ENCODE peak calls at places on chromosomes 6 and 20, in seven cellular contexts. E, F, S, B, I, Z and C are unnamed samples. For H3K4me1, the result is how much of the 10 kb centered on the place peaks cover.

GRCh38 chr6:7905416-7905815 is 5.2 kb downstream of the TXNDC5 start:
- DNase-seq in E (no peak), S (no peak), I (no peak), Z (no peak), B (peak), F (no peak), C (no peak)

GRCh38 chr6:125714431-125715090 is 34.9 kb upstream of the HEY2 start:
- DNase-seq in E (no peak), F (no peak), B (no peak), S (no peak), Z (no peak), I (no peak), C (no peak)

GRCh38 chr6:144141470-144141869 is 8.8 kb upstream of the STX11 start:
- DNase-seq in Z (no peak), I (no peak), B (no peak), E (no peak), S (no peak), F (no peak), C (no peak)

GRCh38 chr20:36629719-36630340 is 16.2 kb downstream of the SLA2 start:
- DNase-seq in S (no peak), B (no peak), Z (no peak), I (peak), E (no peak), F (no peak), C (no peak)

GRCh38 chr6:71393471-71393870 is 104.9 kb downstream of the OGFRL1 start:
- DNase-seq in Z (no peak), I (no peak), F (no peak), B (peak), E (no peak), S (no peak), C (no peak)

GRCh38 chr6:97068211-97068610 is 143.7 kb downstream of the KLHL32 start:
- DNase-seq in F (no peak), S (no peak), E (no peak), Z (no peak), B (peak), I (no peak), C (peak)

GRCh38 chr6:137879885-137880430 is 12.9 kb downstream of the TNFAIP3 start:
- DNase-seq in S (peak), I (no peak), B (no peak), F (no peak), Z (no peak), E (no peak), C (no peak)

GRCh38 chr20:25077610-25078169 is 4.3 kb downstream of the VSX1 start:
- DNase-seq in F (peak), I (peak), S (peak), Z (no peak), B (peak), E (no peak), C (no peak)

GRCh38 chr6:166540631-166541331 is 45.7 kb downstream of the RAMACL start:
- DNase-seq in S (no peak), F (peak), B (peak), E (peak), Z (no peak), I (no peak), C (no peak)

GRCh38 chr6:143328885-143329284 is 121.6 kb downstream of the ADAT2 start:
- DNase-seq in E (no peak), F (no peak), B (peak), I (no peak), Z (no peak), S (no peak), C (no peak)

GRCh38 chr20:51500311-51500710 is 42.2 kb downstream of the NFATC2 start:
- DNase-seq in E (no peak), Z (no peak), B (no peak), S (no peak), F (no peak), I (peak), C (no peak)

GRCh38 chr20:54306985-54307710 is 99.3 kb downstream of the PFDN4 start:
- DNase-seq in E (no peak), Z (no peak), I (no peak), B (no peak), F (no peak), S (no peak), C (no peak)

GRCh38 chr6:41191569-41191968 is 9.4 kb downstream of the TREML2 start:
- DNase-seq in E (no peak), Z (peak), S (peak), F (peak), I (peak), B (no peak), C (no peak)

GRCh38 chr6:127190552-127190951 is 72.1 kb downstream of the RSPO3 start:
- DNase-seq in I (no peak), S (no peak), B (peak), E (no peak), F (no peak), Z (no peak), C (no peak)

GRCh38 chr20:45347936-45348809 is at the start of gene SDC4:
- DNase-seq in E (peak), S (peak), Z (peak), F (peak), I (peak), B (peak), C (peak)

GRCh38 chr6:1906625-1907024 is 296.9 kb downstream of the FOXC1 start:
- DNase-seq in Z (no peak), E (no peak), S (peak), B (no peak), F (no peak), I (no peak), C (no peak)

GRCh38 chr6:20866940-20867630 is 332.8 kb downstream of the CDKAL1 start:
- DNase-seq in S (no peak), F (no peak), Z (no peak), E (no peak), I (no peak), B (peak), C (no peak)

GRCh38 chr6:667253-667927 is 10.5 kb upstream of the HUS1B start:
- DNase-seq in Z (no peak), I (no peak), E (no peak), B (no peak), F (no peak), S (no peak), C (no peak)

GRCh38 chr20:38270869-38271608 is 10.5 kb upstream of the KIAA1755 start:
- DNase-seq in B (peak), Z (no peak), S (no peak), I (no peak), E (peak), F (no peak), C (no peak)

GRCh38 chr6:107330190-107330589 is 129.2 kb downstream of the PDSS2 start:
- DNase-seq in S (no peak), F (peak), I (no peak), E (no peak), B (no peak), Z (no peak), C (no peak)

GRCh38 chr20:3045816-3046676 is at the start of gene MRPS26:
- DNase-seq in I (peak), E (peak), B (peak), F (peak), Z (peak), S (peak), C (peak)

GRCh38 chr6:160028487-160029275 is 59.8 kb downstream of the IGF2R start:
- DNase-seq in B (no peak), I (no peak), F (no peak), Z (no peak), E (no peak), S (no peak), C (no peak)

GRCh38 chr20:50982372-50982771 is 23.8 kb downstream of the MOCS3 start:
- DNase-seq in F (peak), I (no peak), S (no peak), B (peak), E (no peak), Z (no peak), C (no peak)

GRCh38 chr6:73290435-73290834 is 27.4 kb upstream of the KHDC1 start:
- DNase-seq in E (no peak), S (no peak), F (no peak), I (no peak), B (peak), Z (no peak), C (no peak)

GRCh38 chr6:170087946-170088348 is 202.9 kb downstream of the DLL1 start:
- DNase-seq in Z (peak), E (peak), F (peak), S (peak), I (peak), B (no peak), C (no peak)

GRCh38 chr20:40718214-40718949 is 29.3 kb upstream of the MAFB start:
- DNase-seq in I (no peak), B (no peak), S (no peak), F (no peak), Z (no peak), E (no peak), C (no peak)

GRCh38 chr6:28167926-28168325 is 26.2 kb downstream of the ZKSCAN8 start:
- DNase-seq in E (no peak), I (no peak), Z (no peak), B (no peak), F (no peak), S (no peak), C (no peak)

GRCh38 chr6:44960898-44961297 is 367.2 kb upstream of the RUNX2 start:
- DNase-seq in B (peak), I (no peak), Z (no peak), S (no peak), F (no peak), E (no peak), C (no peak)

GRCh38 chr20:43667341-43668132 is 623 bp downstream of the MYBL2 start:
- DNase-seq in B (no peak), S (peak), E (no peak), I (peak), F (no peak), Z (no peak), C (peak)

GRCh38 chr20:42186337-42186736 is 568.2 kb upstream of the CHD6 start:
- DNase-seq in E (no peak), Z (no peak), F (no peak), I (no peak), S (no peak), B (no peak), C (no peak)

GRCh38 chr20:5131502-5131901 is 4.7 kb downstream of the CDS2 start:
- DNase-seq in F (no peak), S (no peak), B (no peak), E (no peak), Z (no peak), I (no peak), C (no peak)

GRCh38 chr6:122568350-122568749 is 41.9 kb upstream of the PKIB start:
- DNase-seq in F (no peak), S (no peak), Z (no peak), B (no peak), I (no peak), E (no peak), C (no peak)

DNA sequence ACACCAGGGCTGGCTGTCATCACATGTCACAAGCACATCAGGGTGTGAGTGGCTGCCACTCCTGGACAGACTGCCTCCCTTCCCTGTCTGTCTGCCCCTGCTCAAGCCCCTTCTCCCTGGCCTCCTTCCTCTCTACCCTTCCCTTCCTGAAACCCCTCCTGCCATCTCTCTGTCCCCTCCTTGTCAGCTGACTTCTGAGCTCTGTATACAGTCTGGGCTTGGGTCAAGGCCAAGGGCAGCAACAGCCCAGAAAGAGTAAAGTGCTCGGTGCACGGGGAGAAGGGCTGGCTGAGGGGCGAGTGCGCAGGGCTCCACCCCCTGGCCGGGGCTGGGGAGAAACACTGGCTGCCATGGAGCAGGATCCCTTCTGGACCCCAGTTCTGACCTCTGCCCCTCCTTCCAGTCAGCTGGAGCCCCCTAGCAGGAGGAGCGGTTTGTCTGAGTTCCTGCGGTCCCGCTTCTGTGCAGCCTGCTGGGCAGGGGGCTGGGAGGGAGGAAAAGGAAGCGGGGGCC is 2.0 kb downstream of the LKAAEAR1 start:
- DNase-seq in E (no peak), I (no peak), B (no peak), S (peak), F (no peak), Z (no peak), C (no peak)
- H3K4me1 ChIP-seq in E (under half), I (half or more), B (under half), S (under half), F (under half), Z (half or more), C (under half)

GRCh38 chr6:12844284-12845223 is 128.0 kb downstream of the PHACTR1 start:
- DNase-seq in I (no peak), F (no peak), B (peak), S (no peak), E (no peak), Z (no peak), C (no peak)
- TF ChIP-seq CTCF in I (peak), F (peak), B (peak), S (peak), E (no peak), Z (peak), C (peak)

GRCh38 chr6:69276204-69276603 is 520.6 kb downstream of the LMBRD1 start:
- DNase-seq in I (no peak), E (no peak), Z (no peak), F (no peak), S (no peak), B (no peak), C (no peak)
- H3K4me1 ChIP-seq in I (under half), E (under half), Z (under half), F (under half), S (under half), B (under half), C (under half)

DNA sequence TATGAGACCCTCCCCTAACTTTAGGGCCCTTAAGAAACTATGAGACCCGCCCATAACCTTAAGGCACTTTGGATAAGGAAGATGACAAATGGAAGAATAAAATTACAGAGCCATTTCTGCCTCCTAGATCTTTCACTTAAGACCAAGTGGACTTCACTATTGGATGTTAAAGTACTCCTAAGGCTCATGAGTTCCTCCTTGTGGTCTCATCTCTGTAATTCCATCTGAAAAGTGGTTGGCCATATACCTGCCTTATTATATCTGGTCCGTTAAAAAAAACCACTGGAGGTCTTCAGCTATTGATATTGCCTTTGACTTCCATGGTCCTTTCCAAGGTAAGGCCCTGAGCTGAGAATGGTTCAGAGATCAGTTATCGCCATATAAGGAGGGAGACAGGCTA is 310.3 kb downstream of the EYA4 start:
- DNase-seq in F (no peak), I (no peak), E (no peak), B (peak), Z (no peak), S (no peak), C (no peak)
- TF ChIP-seq CTCF in F (no peak), I (no peak), E (no peak), B (peak), Z (no peak), S (no peak), C (peak)

GRCh38 chr20:32287231-32287638 is 9.8 kb downstream of the KIF3B start:
- DNase-seq in I (peak), F (no peak), B (no peak), E (no peak), S (no peak), Z (no peak), C (no peak)
- H3K4me1 ChIP-seq in I (half or more), F (under half), B (under half), E (under half), S (under half), Z (under half), C (under half)

DNA sequence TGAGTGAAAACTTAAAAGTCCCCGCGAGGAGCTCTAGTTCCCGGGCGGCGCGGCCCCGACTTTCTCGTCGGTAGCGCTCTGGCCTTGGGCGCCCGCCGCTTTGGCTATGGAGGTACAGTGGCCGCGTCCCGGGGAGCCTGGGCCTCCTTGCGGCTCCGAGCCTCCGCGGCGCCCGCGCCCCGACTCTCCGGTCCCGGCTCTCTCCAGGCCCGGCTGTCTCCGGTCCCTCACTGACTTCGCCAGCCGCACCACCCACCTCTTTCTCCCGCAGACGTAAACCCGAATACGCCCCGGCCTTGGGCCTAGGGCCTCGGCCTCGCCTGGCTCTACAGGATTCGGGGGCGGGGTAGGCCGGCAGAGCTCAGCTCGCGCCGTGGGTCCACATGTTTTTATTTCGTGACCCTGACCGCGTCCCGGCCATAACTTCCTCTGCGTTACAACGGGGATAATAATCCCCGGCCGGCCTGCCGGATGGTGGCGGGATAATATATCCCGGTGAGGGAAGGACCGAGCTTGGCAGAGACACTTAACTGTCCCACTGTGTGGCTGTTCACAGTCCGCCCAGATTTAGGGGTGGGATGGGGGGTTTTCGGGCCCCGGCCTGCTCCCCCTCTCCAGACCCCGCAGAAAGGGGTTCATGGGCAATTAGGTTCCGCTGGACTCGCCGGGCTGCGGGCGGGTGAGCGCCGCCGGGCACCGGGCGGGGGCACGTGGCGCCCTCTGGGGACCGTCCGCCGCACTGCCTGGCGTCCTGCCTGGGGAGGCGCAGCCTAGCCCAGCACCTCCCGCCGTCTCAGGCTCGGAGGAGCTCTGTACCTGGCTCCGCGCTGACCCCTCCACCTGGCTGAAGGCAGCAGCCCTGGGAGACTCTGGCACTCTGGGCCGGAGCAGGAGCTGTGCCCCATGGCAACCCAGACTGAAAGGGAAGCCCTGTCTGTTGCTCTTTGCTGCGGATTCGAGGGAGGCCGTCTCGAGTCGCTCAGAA is 10.1 kb upstream of the TBX18 start:
- DNase-seq in B (no peak), S (peak), I (peak), F (peak), Z (no peak), E (peak), C (peak)
- TF ChIP-seq CTCF in B (peak), S (peak), I (peak), F (peak), Z (peak), E (peak), C (peak)

GRCh38 chr6:111988926-111989325 is 65.0 kb upstream of the CCN6 start:
- DNase-seq in Z (no peak), E (no peak), B (no peak), S (no peak), F (no peak), I (no peak), C (no peak)

GRCh38 chr6:111984516-111985201 is 69.2 kb upstream of the CCN6 start:
- DNase-seq in S (no peak), F (no peak), Z (no peak), E (no peak), B (no peak), I (no peak), C (no peak)

GRCh38 chr6:111987295-111987694 is 66.6 kb upstream of the CCN6 start:
- DNase-seq in S (no peak), E (no peak), F (no peak), B (peak), Z (no peak), I (no peak), C (no peak)

GRCh38 chr6:111985202-111985731 is 68.6 kb upstream of the CCN6 start:
- DNase-seq in F (no peak), I (no peak), S (peak), E (no peak), B (peak), Z (no peak), C (no peak)

GRCh38 chr6:111986651-111987050 is 67.3 kb upstream of the CCN6 start:
- DNase-seq in I (no peak), E (no peak), Z (no peak), B (no peak), F (no peak), S (no peak), C (no peak)
- H3K4me1 ChIP-seq in I (under half), E (under half), Z (under half), B (under half), F (under half), S (under half), C (under half)

GRCh38 chr6:139173172-139173571 is 38.3 kb downstream of the HECA start:
- DNase-seq in Z (no peak), I (no peak), F (no peak), B (peak), S (no peak), E (no peak), C (no peak)
- TF ChIP-seq CTCF in Z (no peak), I (no peak), F (no peak), B (peak), S (no peak), E (no peak), C (no peak)

DNA sequence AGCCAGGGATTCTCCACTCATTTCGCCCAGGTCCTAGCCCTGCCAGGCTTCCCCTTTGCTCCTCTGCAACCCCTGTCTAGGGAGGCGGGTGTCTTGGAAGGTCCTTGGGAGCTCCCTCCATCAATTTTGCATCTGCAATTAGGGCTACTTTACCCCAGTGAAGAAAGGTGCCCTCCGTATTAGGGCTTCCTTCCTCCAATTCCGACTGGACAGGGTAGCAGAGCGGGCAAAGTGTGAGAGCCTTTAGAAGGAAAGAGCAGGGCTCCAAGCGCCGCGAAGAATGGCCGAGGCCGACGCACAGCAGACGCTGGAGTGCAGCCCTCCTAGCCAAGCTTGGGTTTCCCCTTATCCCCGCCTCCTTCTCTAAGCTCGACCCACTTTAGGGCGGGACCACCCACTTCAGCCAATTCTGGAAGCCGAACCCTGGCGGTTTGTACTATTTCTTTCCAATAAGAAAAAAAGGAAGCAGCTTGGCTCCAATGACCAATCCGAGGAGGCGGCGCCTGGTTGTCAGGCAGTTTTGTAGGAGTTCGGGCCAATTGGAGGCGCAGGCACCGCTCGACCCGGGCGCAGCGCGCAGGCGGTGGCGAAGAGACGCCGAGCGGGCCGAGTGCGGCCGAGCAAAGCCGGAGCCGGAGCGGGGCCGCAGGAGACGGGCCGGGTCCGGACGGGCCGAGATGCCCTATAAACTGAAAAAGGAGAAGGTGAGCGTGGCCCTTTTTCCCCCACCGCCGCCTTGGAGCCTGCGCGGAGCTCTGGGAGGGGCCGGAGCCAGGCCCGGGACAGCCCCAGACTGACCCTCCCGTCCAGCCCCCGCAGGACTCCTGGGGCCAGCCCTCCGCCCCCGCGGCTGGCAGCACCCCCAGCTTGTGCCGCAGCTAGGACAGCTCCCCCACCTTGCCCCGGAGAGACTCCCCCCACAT is at the start of gene PPP2R5D:
- DNase-seq in Z (peak), S (peak), B (peak), E (peak), I (peak), F (peak), C (peak)
- H3K4me1 ChIP-seq in Z (half or more), S (under half), B (under half), E (under half), I (half or more), F (under half), C (under half)